ENCODE peak calls at places on chromosomes 7 and 10, in nine cellular contexts. A is CD8-positive, alpha-beta T cell; M is heart right ventricle; R is left ventricle myocardium inferior; P is suprapubic skin; W is GM23338; S is cardiac muscle cell; O is hepatocyte; X is neural progenitor cell. I is an unnamed sample. For H3K4me1, the result is how much of the 10 kb centered on the place peaks cover.

GRCh38 chr10:1465421-1465902 is 271.9 kb downstream of the ADARB2 start:
- DNase-seq in A (no peak), M (no peak), R (no peak), P (no peak), W (no peak), S (no peak), O (peak), X (no peak), I (no peak)

GRCh38 chr7:98281757-98282652 is 519 bp downstream of the BRI3 start:
- DNase-seq in A (no peak), M (peak), R (no peak), P (no peak), W (peak), S (no peak), O (peak), X (peak), I (no peak)

GRCh38 chr7:92836489-92837213 is at the start of gene CDK6:
- DNase-seq in A (peak), M (peak), R (peak), P (peak), W (peak), S (peak), O (peak), X (peak), I (peak)

GRCh38 chr10:78763651-78764395 is 304.9 kb upstream of the ZMIZ1 start:
- DNase-seq in A (no peak), M (peak), R (peak), P (no peak), W (no peak), S (no peak), O (no peak), X (no peak), I (no peak)

GRCh38 chr7:125644113-125644512 is 714.5 kb upstream of the POT1 start:
- DNase-seq in A (no peak), M (no peak), R (no peak), P (no peak), W (no peak), S (no peak), O (no peak), X (no peak), I (no peak)

GRCh38 chr10:93816123-93816747 is 58.5 kb downstream of the LGI1 start:
- DNase-seq in A (no peak), M (peak), R (peak), P (peak), W (peak), S (peak), O (peak), X (peak), I (no peak)

GRCh38 chr10:59635502-59636290 is 74.0 kb downstream of the SLC16A9 start:
- DNase-seq in A (no peak), M (no peak), R (no peak), P (no peak), W (no peak), S (no peak), O (no peak), X (no peak), I (no peak)

GRCh38 chr10:124056337-124056980 is 36.9 kb downstream of the CHST15 start:
- DNase-seq in A (no peak), M (no peak), R (no peak), P (no peak), W (no peak), S (no peak), O (no peak), X (no peak), I (no peak)

GRCh38 chr7:72336887-72337821 is 75.0 kb downstream of the CALN1 start:
- DNase-seq in A (no peak), M (no peak), R (no peak), P (no peak), W (peak), S (peak), O (no peak), X (peak), I (no peak)
- H3K4me3 ChIP-seq in A (no peak), M (no peak), R (peak), P (peak), W (peak), S (peak), O (no peak), X (peak), I (no peak)

DNA sequence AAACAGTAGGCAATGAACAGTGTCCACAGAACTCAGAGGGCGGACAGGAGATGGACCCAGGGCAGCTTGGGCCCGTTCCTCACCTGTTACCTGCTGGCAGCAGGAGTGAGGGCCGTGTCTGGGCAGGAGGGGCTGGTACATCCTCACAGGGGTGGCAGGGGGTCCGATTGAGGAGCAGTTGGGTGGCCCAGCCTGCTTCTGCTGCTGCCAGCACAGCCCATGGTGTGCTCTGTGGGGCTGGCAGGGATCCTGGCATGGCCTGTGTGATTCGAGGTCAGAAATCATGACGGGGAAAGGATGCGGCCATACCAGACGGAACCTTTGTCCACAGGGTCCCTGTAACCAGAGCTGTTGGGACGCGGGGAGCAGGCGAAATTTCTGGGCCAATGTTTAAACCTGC is 49.6 kb downstream of the INPP5A start:
- DNase-seq in A (no peak), M (no peak), R (no peak), P (peak), W (no peak), S (no peak), O (no peak), X (no peak), I (no peak)
- H3K4me1 ChIP-seq in A (under half), M (under half), R (half or more), P (under half), W (under half), S (under half), O (under half), X (under half), I (under half)

DNA sequence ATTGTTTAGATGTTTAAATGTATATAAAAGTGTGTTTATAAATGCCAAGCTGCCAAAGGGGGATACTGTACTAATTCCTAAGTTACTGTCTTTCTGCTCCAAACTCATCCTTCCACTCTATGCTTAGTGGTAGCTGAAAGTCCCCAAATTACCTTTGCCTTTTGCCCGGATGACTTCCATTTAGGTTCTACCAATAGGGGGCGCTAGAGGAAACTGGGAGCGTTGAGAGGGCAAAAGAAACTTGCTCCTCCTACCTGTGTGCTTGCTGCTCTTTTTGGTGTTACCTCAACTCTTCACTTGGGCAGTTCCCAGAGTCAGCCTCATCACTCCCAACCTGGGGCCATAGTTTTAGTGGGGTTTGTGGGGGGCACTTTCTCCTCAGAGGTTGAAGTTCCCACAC is 5.9 kb upstream of the OR2A25 start:
- DNase-seq in A (no peak), M (no peak), R (no peak), P (no peak), W (peak), S (no peak), O (no peak), X (peak), I (no peak)
- TF ChIP-seq CTCF in A (no peak), M (no peak), R (no peak), P (no peak), W (peak), S (no peak), O (peak), X (peak), I (no peak)

GRCh38 chr10:22874189-22874854 is 53.5 kb upstream of the ARMC3 start:
- DNase-seq in A (no peak), M (no peak), R (no peak), P (no peak), W (no peak), S (no peak), O (no peak), X (peak), I (no peak)

DNA sequence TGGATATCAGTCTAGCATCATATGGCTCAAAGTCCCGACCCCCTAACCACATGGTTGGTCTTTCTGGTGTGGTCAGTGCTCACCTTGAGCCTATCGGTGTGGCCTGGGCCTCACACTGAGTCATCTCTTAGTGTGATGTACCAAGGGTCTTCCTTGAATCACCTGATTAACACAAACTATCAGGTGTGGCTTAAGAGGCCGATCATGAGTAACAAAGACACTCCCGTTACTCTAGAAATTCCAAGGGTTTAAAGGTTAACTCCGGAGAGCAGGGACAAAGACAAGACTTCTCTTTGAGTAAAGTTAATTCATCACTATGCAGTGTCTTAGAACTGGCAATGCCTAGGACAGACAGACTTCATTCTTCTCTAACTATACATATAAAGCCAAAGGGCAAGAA is 52.3 kb upstream of the ARMC3 start:
- DNase-seq in A (no peak), M (no peak), R (no peak), P (no peak), W (peak), S (no peak), O (peak), X (peak), I (no peak)
- H3K4me3 ChIP-seq in A (no peak), M (no peak), R (no peak), P (no peak), W (no peak), S (no peak), O (no peak), X (no peak), I (no peak)

GRCh38 chr10:30756896-30757295 is 127.3 kb upstream of the LYZL2 start:
- DNase-seq in A (no peak), M (no peak), R (no peak), P (no peak), W (no peak), S (no peak), O (no peak), X (no peak), I (no peak)
- H3K4me1 ChIP-seq in A (under half), M (under half), R (under half), P (under half), W (under half), S (under half), O (under half), X (under half), I (under half)